ENCODE peak calls at places on chromosomes 12 and 14, in five cellular contexts. One of them, this sample, is unnamed.

GRCh38 chr14:52075371-52075770 is 6.5 kb upstream of the NID2 start:
- DNase-seq in A549: no peak
- DNase-seq in stomach: no peak
- DNase-seq in Caco-2: no peak
- DNase-seq in skeletal muscle cell: no peak
- DNase-seq in this sample: no peak

GRCh38 chr12:29673346-29673745 is 110.4 kb downstream of the TMTC1 start:
- DNase-seq in A549: no peak
- DNase-seq in stomach: no peak
- DNase-seq in Caco-2: no peak
- DNase-seq in skeletal muscle cell: no peak
- DNase-seq in this sample: no peak

GRCh38 chr12:101749657-101750056 is 10.4 kb upstream of the SYCP3 start:
- DNase-seq in A549: no peak
- DNase-seq in stomach: no peak
- DNase-seq in Caco-2: no peak
- DNase-seq in skeletal muscle cell: no peak
- DNase-seq in this sample: no peak

GRCh38 chr14:32545858-32546210 is 216.7 kb downstream of the AKAP6 start:
- DNase-seq in A549: no peak
- DNase-seq in stomach: no peak
- DNase-seq in Caco-2: no peak
- DNase-seq in skeletal muscle cell: no peak
- DNase-seq in this sample: no peak

GRCh38 chr12:52522346-52523011 is 2.3 kb upstream of the KRT5 start:
- DNase-seq in A549: no peak
- DNase-seq in stomach: no peak
- DNase-seq in Caco-2: no peak
- DNase-seq in skeletal muscle cell: no peak
- DNase-seq in this sample: no peak

GRCh38 chr12:118188690-118189371 is 52.9 kb downstream of the PEBP1 start:
- DNase-seq in A549: no peak
- DNase-seq in stomach: no peak
- DNase-seq in Caco-2: no peak
- DNase-seq in skeletal muscle cell: peak
- DNase-seq in this sample: no peak

GRCh38 chr14:45940318-45940717 is 687.3 kb upstream of the MIS18BP1 start:
- DNase-seq in A549: no peak
- DNase-seq in stomach: no peak
- DNase-seq in Caco-2: no peak
- DNase-seq in skeletal muscle cell: no peak
- DNase-seq in this sample: no peak

GRCh38 chr14:52014601-52015267 is 25.4 kb downstream of the RTRAF start:
- DNase-seq in A549: no peak
- DNase-seq in stomach: no peak
- DNase-seq in Caco-2: no peak
- DNase-seq in skeletal muscle cell: no peak
- DNase-seq in this sample: no peak

GRCh38 chr14:64475585-64476273 is 10.4 kb downstream of the AKAP5 start:
- DNase-seq in A549: no peak
- DNase-seq in stomach: no peak
- DNase-seq in Caco-2: no peak
- DNase-seq in skeletal muscle cell: no peak
- DNase-seq in this sample: no peak

GRCh38 chr12:39012870-39013269 is 107.5 kb upstream of the CPNE8 start:
- DNase-seq in A549: no peak
- DNase-seq in stomach: no peak
- DNase-seq in Caco-2: no peak
- DNase-seq in skeletal muscle cell: no peak
- DNase-seq in this sample: no peak

GRCh38 chr14:53516261-53516774 is 363.2 kb upstream of the DDHD1 start:
- DNase-seq in A549: no peak
- DNase-seq in stomach: no peak
- DNase-seq in Caco-2: no peak
- DNase-seq in skeletal muscle cell: peak
- DNase-seq in this sample: no peak

GRCh38 chr14:75283162-75283883 is 4.7 kb downstream of the FOS start:
- DNase-seq in A549: peak
- DNase-seq in stomach: peak
- DNase-seq in Caco-2: peak
- DNase-seq in skeletal muscle cell: no peak
- DNase-seq in this sample: no peak

GRCh38 chr12:1837541-1838206 is 17.3 kb downstream of the LRTM2 start:
- DNase-seq in A549: peak
- DNase-seq in stomach: no peak
- DNase-seq in Caco-2: peak
- DNase-seq in skeletal muscle cell: no peak
- DNase-seq in this sample: no peak

GRCh38 chr12:47980172-47980571 is 16.8 kb downstream of the TMEM106C start:
- DNase-seq in A549: no peak
- DNase-seq in stomach: no peak
- DNase-seq in Caco-2: no peak
- DNase-seq in skeletal muscle cell: no peak
- DNase-seq in this sample: no peak

GRCh38 chr14:54348923-54349615 is 47.7 kb upstream of the CDKN3 start:
- DNase-seq in A549: no peak
- DNase-seq in stomach: no peak
- DNase-seq in Caco-2: no peak
- DNase-seq in skeletal muscle cell: no peak
- DNase-seq in this sample: no peak

GRCh38 chr12:120960657-120961056 is 17.7 kb upstream of the HNF1A start:
- DNase-seq in A549: no peak
- DNase-seq in stomach: no peak
- DNase-seq in Caco-2: no peak
- DNase-seq in skeletal muscle cell: no peak
- DNase-seq in this sample: no peak

GRCh38 chr12:51653431-51653830 is 62.4 kb downstream of the SCN8A start:
- DNase-seq in A549: no peak
- DNase-seq in stomach: no peak
- DNase-seq in Caco-2: no peak
- DNase-seq in skeletal muscle cell: no peak
- DNase-seq in this sample: no peak

GRCh38 chr14:72891666-72892102 is 2.2 kb downstream of the DPF3 start:
- DNase-seq in A549: no peak
- DNase-seq in stomach: no peak
- DNase-seq in Caco-2: no peak
- DNase-seq in skeletal muscle cell: no peak
- DNase-seq in this sample: no peak

GRCh38 chr12:62533087-62533754 is 66.6 kb downstream of the MON2 start:
- DNase-seq in A549: no peak
- DNase-seq in stomach: no peak
- DNase-seq in Caco-2: no peak
- DNase-seq in skeletal muscle cell: no peak
- DNase-seq in this sample: no peak

GRCh38 chr14:67697006-67697405 is 1.4 kb upstream of the RDH11 start:
- DNase-seq in A549: no peak
- DNase-seq in stomach: no peak
- DNase-seq in Caco-2: no peak
- DNase-seq in skeletal muscle cell: no peak
- DNase-seq in this sample: peak

GRCh38 chr14:69991422-69991821 is 112.2 kb downstream of the SMOC1 start:
- DNase-seq in A549: no peak
- DNase-seq in stomach: no peak
- DNase-seq in Caco-2: no peak
- DNase-seq in skeletal muscle cell: no peak
- DNase-seq in this sample: no peak

GRCh38 chr14:94136575-94137331 is 7.3 kb upstream of the IFI27L2 start:
- DNase-seq in A549: peak
- DNase-seq in stomach: peak
- DNase-seq in Caco-2: peak
- DNase-seq in skeletal muscle cell: no peak
- DNase-seq in this sample: peak

GRCh38 chr14:78022059-78022458 is 148.1 kb upstream of the NRXN3 start:
- DNase-seq in A549: peak
- DNase-seq in stomach: peak
- DNase-seq in Caco-2: peak
- DNase-seq in skeletal muscle cell: no peak
- DNase-seq in this sample: peak

GRCh38 chr14:69059658-69060648 is 80.9 kb upstream of the ACTN1 start:
- DNase-seq in A549: peak
- DNase-seq in stomach: no peak
- DNase-seq in Caco-2: no peak
- DNase-seq in skeletal muscle cell: peak
- DNase-seq in this sample: no peak

GRCh38 chr12:75725505-75726120 is 214.2 kb upstream of the KRR1 start:
- DNase-seq in A549: peak
- DNase-seq in stomach: no peak
- DNase-seq in Caco-2: no peak
- DNase-seq in skeletal muscle cell: no peak
- DNase-seq in this sample: no peak

GRCh38 chr14:35122696-35123387 is 490 bp downstream of the PRORP start:
- DNase-seq in A549: no peak
- DNase-seq in stomach: no peak
- DNase-seq in Caco-2: no peak
- DNase-seq in skeletal muscle cell: no peak
- DNase-seq in this sample: no peak

GRCh38 chr14:61219673-61220072 is 61.5 kb downstream of the TMEM30B start:
- DNase-seq in A549: no peak
- DNase-seq in stomach: no peak
- DNase-seq in Caco-2: no peak
- DNase-seq in skeletal muscle cell: no peak
- DNase-seq in this sample: no peak

GRCh38 chr14:89988787-89989186 is 33.1 kb downstream of the TDP1 start:
- DNase-seq in A549: no peak
- DNase-seq in stomach: no peak
- DNase-seq in Caco-2: no peak
- DNase-seq in skeletal muscle cell: no peak
- DNase-seq in this sample: no peak

GRCh38 chr12:131057722-131058515 is 104.2 kb downstream of the ADGRD1 start:
- DNase-seq in A549: no peak
- DNase-seq in stomach: peak
- DNase-seq in Caco-2: no peak
- DNase-seq in skeletal muscle cell: no peak
- DNase-seq in this sample: no peak

GRCh38 chr12:44157359-44157758 is 321.5 kb downstream of the TMEM117 start:
- DNase-seq in A549: no peak
- DNase-seq in stomach: no peak
- DNase-seq in Caco-2: no peak
- DNase-seq in skeletal muscle cell: no peak
- DNase-seq in this sample: no peak

GRCh38 chr14:40581264-40581663 is 1025.4 kb upstream of the LRFN5 start:
- DNase-seq in A549: no peak
- DNase-seq in stomach: no peak
- DNase-seq in Caco-2: no peak
- DNase-seq in skeletal muscle cell: no peak
- DNase-seq in this sample: no peak

GRCh38 chr12:16927259-16927658 is 321.3 kb upstream of the LMO3 start:
- DNase-seq in A549: no peak
- DNase-seq in stomach: no peak
- DNase-seq in Caco-2: no peak
- DNase-seq in skeletal muscle cell: no peak
- DNase-seq in this sample: no peak
- H3K4me3 ChIP-seq in A549: no peak
- H3K4me3 ChIP-seq in stomach: no peak
- H3K4me3 ChIP-seq in Caco-2: no peak
- H3K4me3 ChIP-seq in skeletal muscle cell: no peak
- H3K4me3 ChIP-seq in this sample: no peak

GRCh38 chr14:21264025-21264801 is 5.0 kb downstream of the HNRNPC start:
- DNase-seq in A549: no peak
- DNase-seq in stomach: no peak
- DNase-seq in Caco-2: no peak
- DNase-seq in skeletal muscle cell: peak
- DNase-seq in this sample: no peak
- H3K4me3 ChIP-seq in A549: peak
- H3K4me3 ChIP-seq in stomach: peak
- H3K4me3 ChIP-seq in Caco-2: no peak
- H3K4me3 ChIP-seq in skeletal muscle cell: peak
- H3K4me3 ChIP-seq in this sample: no peak

GRCh38 chr14:99991306-99991705 is 73.9 kb upstream of the EVL start:
- DNase-seq in A549: no peak
- DNase-seq in stomach: no peak
- DNase-seq in Caco-2: no peak
- DNase-seq in skeletal muscle cell: no peak
- DNase-seq in this sample: no peak
- H3K4me3 ChIP-seq in A549: no peak
- H3K4me3 ChIP-seq in stomach: no peak
- H3K4me3 ChIP-seq in Caco-2: no peak
- H3K4me3 ChIP-seq in skeletal muscle cell: no peak
- H3K4me3 ChIP-seq in this sample: no peak

GRCh38 chr14:103628684-103629502 is at the start of gene KLC1:
- DNase-seq in A549: peak
- DNase-seq in stomach: peak
- DNase-seq in Caco-2: peak
- DNase-seq in skeletal muscle cell: no peak
- DNase-seq in this sample: no peak

GRCh38 chr14:103625361-103626095 is 3.5 kb upstream of the KLC1 start:
- DNase-seq in A549: no peak
- DNase-seq in stomach: no peak
- DNase-seq in Caco-2: no peak
- DNase-seq in skeletal muscle cell: no peak
- DNase-seq in this sample: no peak

GRCh38 chr14:103628221-103628683 is 759 bp upstream of the KLC1 start:
- DNase-seq in A549: peak
- DNase-seq in stomach: peak
- DNase-seq in Caco-2: peak
- DNase-seq in skeletal muscle cell: no peak
- DNase-seq in this sample: no peak

GRCh38 chr14:103626150-103626850 is 2.7 kb upstream of the KLC1 start:
- DNase-seq in A549: no peak
- DNase-seq in stomach: no peak
- DNase-seq in Caco-2: no peak
- DNase-seq in skeletal muscle cell: no peak
- DNase-seq in this sample: no peak

DNA sequence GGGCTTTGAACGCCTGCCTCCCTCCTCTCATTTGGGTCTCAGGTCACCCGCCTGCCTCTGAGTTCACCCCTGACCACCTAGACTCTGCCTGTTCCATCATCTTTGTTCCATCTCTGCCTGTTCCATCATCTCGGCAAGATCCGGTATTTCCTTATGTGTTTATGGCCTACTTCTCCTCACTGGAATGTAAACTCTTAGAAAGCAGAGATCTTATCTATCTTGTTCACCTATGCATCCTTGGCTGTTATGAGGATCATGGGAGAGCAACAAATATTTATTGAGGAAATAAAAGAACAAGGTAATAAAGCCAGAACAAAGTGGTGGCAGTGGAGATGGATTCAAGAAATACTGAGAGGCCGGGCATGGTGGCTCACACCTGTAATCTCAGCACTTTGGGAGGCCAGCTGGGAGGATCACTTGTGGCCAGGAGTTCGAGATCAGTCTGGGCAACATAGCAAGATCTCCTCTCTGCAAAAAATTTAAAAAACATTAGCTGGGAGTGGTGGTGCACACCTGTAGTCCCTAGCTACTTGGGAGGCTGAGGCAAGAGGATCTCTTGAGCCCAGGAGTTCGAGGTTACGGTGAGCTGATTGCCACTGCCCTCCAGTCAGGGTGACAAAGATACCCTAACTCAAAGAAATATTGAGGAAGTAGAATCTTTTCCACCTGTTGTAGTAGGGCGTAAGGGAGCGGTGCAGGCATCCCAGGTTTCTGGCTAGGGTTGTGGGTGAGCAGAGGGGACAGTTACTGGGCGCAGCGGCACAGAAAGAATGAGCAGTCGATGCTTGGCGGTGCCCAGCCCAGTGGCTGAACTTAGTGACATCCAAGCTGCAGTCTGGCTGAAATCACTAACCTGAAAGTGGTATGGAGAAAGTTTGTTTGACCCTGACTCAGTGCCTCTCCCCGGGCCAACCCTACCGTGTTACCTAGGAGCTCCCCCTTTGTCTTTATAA is 1.7 kb upstream of the KLC1 start:
- DNase-seq in A549: no peak
- DNase-seq in stomach: no peak
- DNase-seq in Caco-2: no peak
- DNase-seq in skeletal muscle cell: no peak
- DNase-seq in this sample: peak
- H3K4me3 ChIP-seq in A549: no peak
- H3K4me3 ChIP-seq in stomach: no peak
- H3K4me3 ChIP-seq in Caco-2: no peak
- H3K4me3 ChIP-seq in skeletal muscle cell: no peak
- H3K4me3 ChIP-seq in this sample: no peak

This sample was measured in LNCaP clone FGC.